ENCODE peak calls at places on chromosomes 16 and 17, in ten cellular contexts. One of them, this sample, is unnamed.

GRCh38 chr17:30716461-30717289 is 107.8 kb downstream of the CRLF3 start:
- DNase-seq in left ventricle myocardium inferior: peak
- DNase-seq in NCI-H774: no peak
- DNase-seq in EH: peak
- DNase-seq in psoas muscle: peak
- DNase-seq in substantia nigra: no peak
- DNase-seq in GM10248: peak
- DNase-seq in HuH-7: no peak
- DNase-seq in SW 1271: no peak
- DNase-seq in H7: peak
- DNase-seq in this sample: no peak

GRCh38 chr17:46772013-46772878 is 46.2 kb downstream of the WNT3 start:
- DNase-seq in NCI-H774: peak
- DNase-seq in H7: peak
- DNase-seq in substantia nigra: no peak
- DNase-seq in EH: peak
- DNase-seq in HuH-7: peak
- DNase-seq in SW 1271: no peak
- DNase-seq in psoas muscle: peak
- DNase-seq in GM10248: peak
- DNase-seq in left ventricle myocardium inferior: peak
- DNase-seq in this sample: peak

GRCh38 chr16:68360547-68360946 is 49.7 kb downstream of the PRMT7 start:
- DNase-seq in HuH-7: no peak
- DNase-seq in psoas muscle: no peak
- DNase-seq in substantia nigra: no peak
- DNase-seq in GM10248: no peak
- DNase-seq in EH: no peak
- DNase-seq in left ventricle myocardium inferior: no peak
- DNase-seq in H7: peak
- DNase-seq in NCI-H774: no peak
- DNase-seq in SW 1271: no peak
- DNase-seq in this sample: no peak

GRCh38 chr16:70582280-70582978 is 58.8 kb downstream of the SF3B3 start:
- DNase-seq in SW 1271: no peak
- DNase-seq in psoas muscle: no peak
- DNase-seq in H7: peak
- DNase-seq in GM10248: no peak
- DNase-seq in NCI-H774: no peak
- DNase-seq in EH: peak
- DNase-seq in substantia nigra: no peak
- DNase-seq in left ventricle myocardium inferior: no peak
- DNase-seq in HuH-7: no peak
- DNase-seq in this sample: no peak

GRCh38 chr17:6507535-6507934 is 48.8 kb downstream of the PITPNM3 start:
- DNase-seq in SW 1271: no peak
- DNase-seq in psoas muscle: no peak
- DNase-seq in EH: peak
- DNase-seq in HuH-7: no peak
- DNase-seq in substantia nigra: no peak
- DNase-seq in NCI-H774: no peak
- DNase-seq in H7: no peak
- DNase-seq in GM10248: no peak
- DNase-seq in left ventricle myocardium inferior: no peak
- DNase-seq in this sample: no peak

GRCh38 chr16:31876955-31877828 is 3.6 kb downstream of the ZNF267 start:
- DNase-seq in substantia nigra: no peak
- DNase-seq in H7: no peak
- DNase-seq in EH: peak
- DNase-seq in GM10248: peak
- DNase-seq in HuH-7: no peak
- DNase-seq in NCI-H774: no peak
- DNase-seq in left ventricle myocardium inferior: no peak
- DNase-seq in SW 1271: peak
- DNase-seq in psoas muscle: no peak
- DNase-seq in this sample: no peak

GRCh38 chr17:4156750-4157381 is 13.9 kb downstream of the CYB5D2 start:
- DNase-seq in HuH-7: no peak
- DNase-seq in left ventricle myocardium inferior: no peak
- DNase-seq in H7: peak
- DNase-seq in substantia nigra: no peak
- DNase-seq in SW 1271: no peak
- DNase-seq in GM10248: no peak
- DNase-seq in EH: no peak
- DNase-seq in psoas muscle: no peak
- DNase-seq in NCI-H774: no peak
- DNase-seq in this sample: peak

GRCh38 chr17:80802626-80803450 is 188.8 kb upstream of the CHMP6 start:
- DNase-seq in SW 1271: no peak
- DNase-seq in GM10248: no peak
- DNase-seq in H7: peak
- DNase-seq in NCI-H774: no peak
- DNase-seq in left ventricle myocardium inferior: no peak
- DNase-seq in EH: no peak
- DNase-seq in psoas muscle: peak
- DNase-seq in substantia nigra: no peak
- DNase-seq in HuH-7: no peak
- DNase-seq in this sample: no peak

GRCh38 chr17:60594747-60595146 is 5.2 kb upstream of the PPM1D start:
- DNase-seq in EH: no peak
- DNase-seq in NCI-H774: peak
- DNase-seq in SW 1271: no peak
- DNase-seq in left ventricle myocardium inferior: no peak
- DNase-seq in psoas muscle: no peak
- DNase-seq in HuH-7: no peak
- DNase-seq in H7: no peak
- DNase-seq in substantia nigra: no peak
- DNase-seq in GM10248: no peak
- DNase-seq in this sample: no peak

GRCh38 chr16:24273511-24273910 is 17.4 kb downstream of the CACNG3 start:
- DNase-seq in left ventricle myocardium inferior: no peak
- DNase-seq in psoas muscle: no peak
- DNase-seq in substantia nigra: no peak
- DNase-seq in SW 1271: no peak
- DNase-seq in H7: no peak
- DNase-seq in GM10248: no peak
- DNase-seq in NCI-H774: no peak
- DNase-seq in EH: peak
- DNase-seq in HuH-7: no peak
- DNase-seq in this sample: no peak

GRCh38 chr16:27298132-27298531 is 15.6 kb upstream of the IL4R start:
- DNase-seq in H7: no peak
- DNase-seq in substantia nigra: no peak
- DNase-seq in GM10248: no peak
- DNase-seq in psoas muscle: no peak
- DNase-seq in left ventricle myocardium inferior: no peak
- DNase-seq in HuH-7: no peak
- DNase-seq in SW 1271: no peak
- DNase-seq in NCI-H774: no peak
- DNase-seq in EH: no peak
- DNase-seq in this sample: no peak

This sample was measured in HEK293T.